ENCODE peak calls at places on chromosomes 11 and 22, in seven cellular contexts. One of them, this sample, is unnamed.

GRCh38 chr11:46617451-46618314 is at the start of gene ATG13:
- DNase-seq in colonic mucosa: peak; percentile 85
- DNase-seq in cardiac muscle cell: peak; percentile 80
- DNase-seq in IMR-90: peak; percentile 67
- DNase-seq in right atrium auricular region: peak; percentile 80
- DNase-seq in heart left ventricle: peak; percentile 77
- DNase-seq in heart right ventricle: peak; percentile 78
- DNase-seq in this sample: peak; percentile 84

GRCh38 chr22:44352378-44353062 is 39.8 kb upstream of the SHISAL1 start:
- DNase-seq in heart right ventricle: no peak
- DNase-seq in heart left ventricle: no peak
- DNase-seq in right atrium auricular region: no peak
- DNase-seq in cardiac muscle cell: no peak
- DNase-seq in colonic mucosa: no peak
- DNase-seq in IMR-90: no peak
- DNase-seq in this sample: no peak

GRCh38 chr11:7538023-7538422 is 24.2 kb downstream of the PPFIBP2 start:
- DNase-seq in cardiac muscle cell: no peak
- DNase-seq in colonic mucosa: peak; percentile 24
- DNase-seq in right atrium auricular region: peak; percentile 69
- DNase-seq in heart right ventricle: no peak
- DNase-seq in IMR-90: no peak
- DNase-seq in heart left ventricle: peak; percentile 60
- DNase-seq in this sample: peak; percentile 70

GRCh38 chr11:132126973-132127900 is 756.8 kb downstream of the NTM start:
- DNase-seq in colonic mucosa: peak; percentile 45
- DNase-seq in heart left ventricle: peak; percentile 56
- DNase-seq in IMR-90: peak; percentile 94
- DNase-seq in right atrium auricular region: peak; percentile 83
- DNase-seq in cardiac muscle cell: peak; percentile 21
- DNase-seq in heart right ventricle: no peak
- DNase-seq in this sample: peak; percentile 76

GRCh38 chr11:115610908-115611307 is 106.7 kb upstream of the CADM1 start:
- DNase-seq in heart right ventricle: no peak
- DNase-seq in right atrium auricular region: no peak
- DNase-seq in IMR-90: no peak
- DNase-seq in colonic mucosa: no peak
- DNase-seq in cardiac muscle cell: no peak
- DNase-seq in heart left ventricle: no peak
- DNase-seq in this sample: no peak

GRCh38 chr11:43920598-43921419 is 21.6 kb upstream of the C11orf96 start:
- DNase-seq in IMR-90: peak; percentile 100
- DNase-seq in colonic mucosa: no peak
- DNase-seq in right atrium auricular region: peak; percentile 91
- DNase-seq in heart right ventricle: no peak
- DNase-seq in heart left ventricle: peak; percentile 76
- DNase-seq in cardiac muscle cell: no peak
- DNase-seq in this sample: peak; percentile 84

GRCh38 chr22:31215018-31215535 is 3.0 kb downstream of the LIMK2 start:
- DNase-seq in IMR-90: no peak
- DNase-seq in right atrium auricular region: no peak
- DNase-seq in heart right ventricle: no peak
- DNase-seq in colonic mucosa: peak; percentile 47
- DNase-seq in heart left ventricle: no peak
- DNase-seq in cardiac muscle cell: no peak
- DNase-seq in this sample: no peak

GRCh38 chr11:125348704-125349635 is 147.1 kb downstream of the FEZ1 start:
- DNase-seq in heart left ventricle: peak; percentile 63
- DNase-seq in heart right ventricle: peak; percentile 65
- DNase-seq in IMR-90: peak; percentile 19
- DNase-seq in colonic mucosa: peak; percentile 48
- DNase-seq in right atrium auricular region: no peak
- DNase-seq in cardiac muscle cell: peak; percentile 61
- DNase-seq in this sample: peak; percentile 51

GRCh38 chr11:71372693-71373657 is 75.2 kb downstream of the DHCR7 start:
- DNase-seq in heart right ventricle: no peak
- DNase-seq in IMR-90: peak; percentile 50
- DNase-seq in heart left ventricle: no peak
- DNase-seq in right atrium auricular region: no peak
- DNase-seq in cardiac muscle cell: peak; percentile 14
- DNase-seq in colonic mucosa: no peak
- DNase-seq in this sample: no peak

GRCh38 chr22:30038219-30038618 is 42.0 kb upstream of the HORMAD2 start:
- DNase-seq in cardiac muscle cell: no peak
- DNase-seq in heart left ventricle: no peak
- DNase-seq in right atrium auricular region: no peak
- DNase-seq in IMR-90: peak; percentile 71
- DNase-seq in colonic mucosa: no peak
- DNase-seq in heart right ventricle: no peak
- DNase-seq in this sample: no peak

GRCh38 chr11:117823941-117824420 is 563 bp downstream of the FXYD2 start:
- DNase-seq in colonic mucosa: peak; percentile 49
- DNase-seq in cardiac muscle cell: no peak
- DNase-seq in heart left ventricle: peak; percentile 90
- DNase-seq in right atrium auricular region: peak; percentile 82
- DNase-seq in heart right ventricle: peak; percentile 81
- DNase-seq in IMR-90: no peak
- DNase-seq in this sample: peak; percentile 76

GRCh38 chr11:128424271-128424709 is 163.1 kb downstream of the ETS1 start:
- DNase-seq in heart right ventricle: peak; percentile 62
- DNase-seq in colonic mucosa: peak; percentile 45
- DNase-seq in heart left ventricle: peak; percentile 80
- DNase-seq in right atrium auricular region: peak; percentile 83
- DNase-seq in cardiac muscle cell: peak; percentile 63
- DNase-seq in IMR-90: no peak
- DNase-seq in this sample: peak; percentile 64

GRCh38 chr11:64400096-64400495 is 41.1 kb downstream of the RPS6KA4 start:
- DNase-seq in IMR-90: no peak
- DNase-seq in colonic mucosa: no peak
- DNase-seq in cardiac muscle cell: no peak
- DNase-seq in heart left ventricle: no peak
- DNase-seq in right atrium auricular region: peak; percentile 68
- DNase-seq in heart right ventricle: no peak
- DNase-seq in this sample: no peak

GRCh38 chr11:115220423-115220822 is 283.8 kb downstream of the CADM1 start:
- DNase-seq in cardiac muscle cell: no peak
- DNase-seq in colonic mucosa: no peak
- DNase-seq in IMR-90: no peak
- DNase-seq in right atrium auricular region: no peak
- DNase-seq in heart right ventricle: no peak
- DNase-seq in heart left ventricle: no peak
- DNase-seq in this sample: no peak

GRCh38 chr22:20438066-20438677 is 547 bp upstream of the SCARF2 start:
- DNase-seq in heart right ventricle: no peak
- DNase-seq in cardiac muscle cell: peak; percentile 45
- DNase-seq in IMR-90: peak; percentile 45
- DNase-seq in right atrium auricular region: no peak
- DNase-seq in colonic mucosa: no peak
- DNase-seq in heart left ventricle: peak; percentile 61
- DNase-seq in this sample: no peak

GRCh38 chr11:60422609-60423008 is 6.8 kb upstream of the MS4A5 start:
- DNase-seq in colonic mucosa: no peak
- DNase-seq in right atrium auricular region: no peak
- DNase-seq in cardiac muscle cell: no peak
- DNase-seq in heart left ventricle: no peak
- DNase-seq in heart right ventricle: no peak
- DNase-seq in IMR-90: no peak
- DNase-seq in this sample: no peak

GRCh38 chr11:118436639-118437045 is 350 bp downstream of the KMT2A start:
- DNase-seq in IMR-90: peak; percentile 21
- DNase-seq in heart left ventricle: no peak
- DNase-seq in colonic mucosa: no peak
- DNase-seq in cardiac muscle cell: peak; percentile 53
- DNase-seq in right atrium auricular region: no peak
- DNase-seq in heart right ventricle: peak; percentile 37
- DNase-seq in this sample: peak; percentile 67

GRCh38 chr11:108857382-108857781 is 192.5 kb downstream of the DDX10 start:
- DNase-seq in colonic mucosa: no peak
- DNase-seq in IMR-90: no peak
- DNase-seq in heart right ventricle: peak; percentile 34
- DNase-seq in right atrium auricular region: peak; percentile 58
- DNase-seq in heart left ventricle: peak; percentile 63
- DNase-seq in cardiac muscle cell: no peak
- DNase-seq in this sample: no peak

GRCh38 chr11:61072316-61073109 is 29.8 kb upstream of the CD5 start:
- DNase-seq in colonic mucosa: no peak
- DNase-seq in IMR-90: no peak
- DNase-seq in right atrium auricular region: no peak
- DNase-seq in heart right ventricle: no peak
- DNase-seq in cardiac muscle cell: no peak
- DNase-seq in heart left ventricle: no peak
- DNase-seq in this sample: no peak

GRCh38 chr22:17969732-17970131 is 54.6 kb downstream of the MICAL3 start:
- DNase-seq in cardiac muscle cell: peak; percentile 48
- DNase-seq in right atrium auricular region: peak; percentile 68
- DNase-seq in heart left ventricle: peak; percentile 73
- DNase-seq in colonic mucosa: no peak
- DNase-seq in heart right ventricle: peak; percentile 49
- DNase-seq in IMR-90: peak; percentile 99
- DNase-seq in this sample: no peak

DNA sequence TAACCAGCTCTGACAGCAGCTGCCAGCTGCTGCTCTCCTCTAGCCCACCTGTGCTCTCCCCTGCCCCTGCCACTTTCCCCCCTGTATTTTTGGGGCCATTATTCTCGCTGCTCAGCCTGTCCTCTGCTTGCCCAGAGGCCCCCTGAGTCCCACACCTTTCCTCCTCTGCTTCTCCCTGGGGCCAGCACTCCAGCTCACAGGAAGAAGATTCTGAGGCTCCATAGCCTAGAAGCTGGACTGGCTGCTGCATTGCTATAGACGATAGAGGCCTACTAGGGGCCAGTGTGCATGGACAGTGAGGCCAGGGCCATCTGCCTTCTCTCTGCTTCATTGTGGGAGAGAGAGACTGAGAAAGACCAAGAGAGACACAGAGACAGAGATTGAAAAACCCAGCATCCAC is 679 bp downstream of the OMP start:
- DNase-seq in right atrium auricular region: no peak
- DNase-seq in colonic mucosa: no peak
- DNase-seq in cardiac muscle cell: no peak
- DNase-seq in heart right ventricle: no peak
- DNase-seq in heart left ventricle: no peak
- DNase-seq in IMR-90: no peak
- DNase-seq in this sample: no peak
- H3K4me1 ChIP-seq in right atrium auricular region: no peaks in the 10 kb centered on the region
- H3K4me1 ChIP-seq in colonic mucosa: peaks cover 17% of the 10 kb centered on the region
- H3K4me1 ChIP-seq in cardiac muscle cell: no peaks in the 10 kb centered on the region
- H3K4me1 ChIP-seq in heart right ventricle: peaks cover 10% of the 10 kb centered on the region
- H3K4me1 ChIP-seq in heart left ventricle: no peaks in the 10 kb centered on the region
- H3K4me1 ChIP-seq in IMR-90: peaks cover 14% of the 10 kb centered on the region
- H3K4me1 ChIP-seq in this sample: peaks cover 8% of the 10 kb centered on the region

GRCh38 chr22:25367756-25368155 is 148.3 kb downstream of the CRYBB2 start:
- DNase-seq in IMR-90: no peak
- DNase-seq in heart right ventricle: no peak
- DNase-seq in colonic mucosa: no peak
- DNase-seq in cardiac muscle cell: no peak
- DNase-seq in right atrium auricular region: no peak
- DNase-seq in heart left ventricle: no peak
- DNase-seq in this sample: no peak

GRCh38 chr22:25366876-25367466 is 147.5 kb downstream of the CRYBB2 start:
- DNase-seq in heart right ventricle: no peak
- DNase-seq in heart left ventricle: no peak
- DNase-seq in right atrium auricular region: no peak
- DNase-seq in cardiac muscle cell: no peak
- DNase-seq in IMR-90: no peak
- DNase-seq in colonic mucosa: no peak
- DNase-seq in this sample: no peak

GRCh38 chr22:25364736-25365241 is 145.3 kb downstream of the CRYBB2 start:
- DNase-seq in IMR-90: peak; percentile 20
- DNase-seq in heart right ventricle: no peak
- DNase-seq in heart left ventricle: no peak
- DNase-seq in right atrium auricular region: no peak
- DNase-seq in cardiac muscle cell: no peak
- DNase-seq in colonic mucosa: peak; percentile 45
- DNase-seq in this sample: peak; percentile 40

GRCh38 chr22:25365491-25366261 is 146.2 kb downstream of the CRYBB2 start:
- DNase-seq in IMR-90: no peak
- DNase-seq in cardiac muscle cell: no peak
- DNase-seq in heart right ventricle: peak; percentile 44
- DNase-seq in colonic mucosa: no peak
- DNase-seq in heart left ventricle: peak; percentile 41
- DNase-seq in right atrium auricular region: no peak
- DNase-seq in this sample: peak; percentile 11

GRCh38 chr22:25366408-25366807 is 147.0 kb downstream of the CRYBB2 start:
- DNase-seq in IMR-90: no peak
- DNase-seq in heart right ventricle: no peak
- DNase-seq in cardiac muscle cell: no peak
- DNase-seq in right atrium auricular region: no peak
- DNase-seq in colonic mucosa: no peak
- DNase-seq in heart left ventricle: no peak
- DNase-seq in this sample: no peak
- TF ChIP-seq CTCF in IMR-90: no peak
- TF ChIP-seq CTCF in heart right ventricle: no peak
- TF ChIP-seq CTCF in cardiac muscle cell: no peak
- TF ChIP-seq CTCF in right atrium auricular region: no peak
- TF ChIP-seq CTCF in colonic mucosa: no peak
- TF ChIP-seq CTCF in heart left ventricle: no peak
- TF ChIP-seq CTCF in this sample: no peak

DNA sequence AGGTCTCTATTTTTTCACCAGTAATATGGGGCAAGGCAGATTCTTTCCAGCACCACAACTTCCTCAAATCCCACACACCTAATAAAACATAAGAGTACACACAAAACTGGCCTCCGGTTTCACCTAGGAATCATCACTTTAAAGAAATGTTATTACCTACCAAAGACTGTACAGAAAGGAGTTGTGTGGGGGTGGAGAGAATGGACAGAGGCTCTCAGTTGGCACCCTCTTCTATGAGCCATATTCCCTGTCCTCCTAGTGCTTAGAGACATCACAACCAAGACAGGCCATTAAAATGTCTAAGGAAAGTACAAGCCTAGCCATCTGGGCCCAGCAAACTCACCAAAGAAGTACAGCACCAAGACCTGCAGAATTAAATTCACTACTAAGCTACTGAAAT is 56.1 kb downstream of the RBFOX2 start:
- DNase-seq in right atrium auricular region: no peak
- DNase-seq in IMR-90: no peak
- DNase-seq in cardiac muscle cell: no peak
- DNase-seq in heart left ventricle: no peak
- DNase-seq in heart right ventricle: no peak
- DNase-seq in colonic mucosa: no peak
- DNase-seq in this sample: no peak
- H3K4me1 ChIP-seq in right atrium auricular region: no peaks in the 10 kb centered on the region
- H3K4me1 ChIP-seq in IMR-90: peaks cover 34% of the 10 kb centered on the region
- H3K4me1 ChIP-seq in cardiac muscle cell: peaks cover 60% of the 10 kb centered on the region
- H3K4me1 ChIP-seq in heart left ventricle: peaks cover 16% of the 10 kb centered on the region
- H3K4me1 ChIP-seq in heart right ventricle: peaks cover 92% of the 10 kb centered on the region
- H3K4me1 ChIP-seq in colonic mucosa: no peaks in the 10 kb centered on the region
- H3K4me1 ChIP-seq in this sample: no peaks in the 10 kb centered on the region

DNA sequence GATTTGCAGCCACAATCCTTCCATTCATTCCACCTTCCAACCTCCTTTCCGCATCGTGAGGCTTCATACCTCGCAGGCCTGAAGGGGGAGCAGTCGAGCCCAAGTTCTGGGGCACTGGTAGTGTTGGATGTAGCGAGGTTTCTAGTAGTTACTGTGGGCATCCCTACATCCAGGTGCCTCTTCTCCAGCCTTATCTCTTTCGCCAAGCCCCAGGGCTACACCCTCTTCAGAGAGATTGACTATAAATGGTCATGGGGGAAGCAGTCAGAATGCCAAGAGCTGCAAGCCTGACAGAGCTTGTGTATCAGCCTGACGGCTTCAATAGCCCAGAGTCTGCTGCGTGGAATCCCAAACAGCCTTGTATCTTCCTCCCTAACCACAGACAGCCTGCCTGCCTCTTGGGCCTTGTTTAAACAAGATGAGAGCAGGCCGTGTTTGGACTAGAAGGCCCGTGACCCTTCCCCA is 28.9 kb downstream of the CLMP start:
- DNase-seq in right atrium auricular region: no peak
- DNase-seq in cardiac muscle cell: peak; percentile 68
- DNase-seq in IMR-90: peak; percentile 97
- DNase-seq in colonic mucosa: peak; percentile 53
- DNase-seq in heart left ventricle: no peak
- DNase-seq in heart right ventricle: peak; percentile 32
- DNase-seq in this sample: no peak
- TF ChIP-seq CTCF in right atrium auricular region: no peak
- TF ChIP-seq CTCF in cardiac muscle cell: peak; percentile 94
- TF ChIP-seq CTCF in IMR-90: peak; percentile 62
- TF ChIP-seq CTCF in colonic mucosa: peak; percentile 39
- TF ChIP-seq CTCF in heart left ventricle: peak; percentile 12
- TF ChIP-seq CTCF in heart right ventricle: peak; percentile 61
- TF ChIP-seq CTCF in this sample: no peak

This sample was measured in tibial artery.